ENCODE peak calls at places on chromosomes 1 and 21, in ten cellular contexts. E is NCI-H460; H is activated T-helper 1 cell treated with Interleukin-2 at 50 U/mL for 16 hours; I is stimulated activated naive B cell treated with anti-CD40 and anti-IgM and Interleukin-4, amounts not matched to agents 10 μg/mL and 1 μg/mL and 100 μg/mL, for 72 hours; J is endothelial cell; T is amniotic stem cell; S is NCI-H1694 treated with DMSO at 0.1 percent for 48 hours; P is H9; A is HS-5; U is HT1080. Z is an unnamed sample.
A peak's percentile ranks its signal among the peaks of the same experiment; 100 is the strongest.

GRCh38 chr1:54453509-54453908 is 47.3 kb upstream of the SSBP3 start:
- DNase-seq in T (no peak), P (no peak), A (no peak), J (no peak), E (no peak), I (no peak), H (no peak), S (no peak), U (no peak), Z (no peak)

GRCh38 chr21:42069327-42069726 is 1.8 kb upstream of the UMODL1 start:
- DNase-seq in T (no peak), S (no peak), U (no peak), H (no peak), A (no peak), E (no peak), I (no peak), J (no peak), P (no peak), Z (no peak)

GRCh38 chr1:173164686-173165085 is 42.4 kb downstream of the TNFSF4 start:
- DNase-seq in U (no peak), I (no peak), T (no peak), J (no peak), H (no peak), A (no peak), E (no peak), S (no peak), P (no peak), Z (no peak)

GRCh38 chr1:119275145-119275929 is 93.2 kb upstream of the HAO2 start:
- DNase-seq in S (peak; percentile 41), E (peak; percentile 35), A (no peak), U (peak; percentile 65), P (peak; percentile 54), T (peak; percentile 77), I (no peak), H (no peak), J (peak; percentile 55), Z (no peak)

GRCh38 chr1:72281637-72282270 is 585 bp downstream of the NEGR1 start:
- DNase-seq in E (no peak), A (no peak), P (no peak), U (no peak), J (no peak), S (peak; percentile 47), T (no peak), H (no peak), I (no peak), Z (no peak)

GRCh38 chr1:227901239-227901905 is 46.4 kb downstream of the WNT9A start:
- DNase-seq in H (no peak), S (no peak), J (no peak), T (no peak), I (no peak), U (no peak), A (no peak), E (no peak), P (peak; percentile 17), Z (no peak)

GRCh38 chr1:94864821-94865220 is 44.7 kb downstream of the SLC44A3 start:
- DNase-seq in I (no peak), H (no peak), A (no peak), P (no peak), S (no peak), U (no peak), E (no peak), J (no peak), T (no peak), Z (no peak)

GRCh38 chr1:205585835-205586785 is 45.7 kb downstream of the ELK4 start:
- DNase-seq in T (no peak), E (no peak), J (no peak), H (no peak), S (no peak), P (peak; percentile 31), U (no peak), I (no peak), A (no peak), Z (no peak)

GRCh38 chr1:18340787-18341186 is 139.9 kb upstream of the KLHDC7A start:
- DNase-seq in S (no peak), T (no peak), J (no peak), H (no peak), E (no peak), I (no peak), U (no peak), P (no peak), A (no peak), Z (no peak)

GRCh38 chr1:210293191-210293607 is 35.5 kb upstream of the HHAT start:
- DNase-seq in T (peak; percentile 14), S (no peak), J (no peak), H (no peak), U (peak; percentile 61), E (no peak), P (no peak), I (no peak), A (peak; percentile 14), Z (no peak)

GRCh38 chr1:178885869-178886268 is 15.0 kb upstream of the ANGPTL1 start:
- DNase-seq in P (no peak), U (no peak), E (no peak), A (no peak), H (no peak), S (no peak), J (no peak), I (no peak), T (no peak), Z (no peak)

GRCh38 chr1:205147191-205147590 is 25.4 kb upstream of the RBBP5 start:
- DNase-seq in H (no peak), T (peak; percentile 25), U (peak; percentile 29), S (no peak), J (no peak), P (no peak), A (peak; percentile 72), I (no peak), E (peak; percentile 58), Z (no peak)

GRCh38 chr1:56709269-56709880 is 64.3 kb downstream of the PRKAA2 start:
- DNase-seq in S (peak; percentile 70), T (no peak), P (no peak), H (no peak), A (no peak), U (peak; percentile 58), J (peak; percentile 10), I (no peak), E (peak; percentile 58), Z (peak; percentile 4)

GRCh38 chr1:151612506-151613274 is 840 bp downstream of the SNX27 start:
- DNase-seq in A (no peak), E (no peak), P (peak; percentile 46), S (peak; percentile 14), T (no peak), U (no peak), H (peak; percentile 1), I (peak; percentile 3), J (peak; percentile 42), Z (no peak)

GRCh38 chr1:38004284-38005101 is 821 bp downstream of the FHL3 start:
- DNase-seq in H (no peak), P (no peak), I (no peak), T (no peak), S (no peak), U (no peak), J (no peak), A (no peak), E (no peak), Z (no peak)

GRCh38 chr1:56509713-56510641 is 69.4 kb downstream of the PLPP3 start:
- DNase-seq in S (no peak), P (no peak), H (no peak), J (no peak), I (no peak), U (no peak), T (no peak), E (no peak), A (no peak), Z (no peak)

Z was measured in GM06990.